ENCODE peak calls at places on chromosomes 2 and 18, in four cellular contexts. G is uterus, O is lower lobe of right lung, D is body of pancreas. L is an unnamed sample. For H3K36me3, the result is how much of the 10 kb centered on the place peaks cover.

GRCh38 chr2:168758970-168759820 is 43.2 kb upstream of the NOSTRIN start:
- DNase-seq in G (peak), O (no peak), D (peak), L (no peak)

GRCh38 chr2:168560817-168561485 is 104.9 kb downstream of the CERS6 start:
- DNase-seq in G (no peak), O (no peak), D (no peak), L (no peak)

GRCh38 chr2:20634430-20635095 is 16.3 kb downstream of the HS1BP3 start:
- DNase-seq in G (peak), O (peak), D (peak), L (no peak)

GRCh38 chr2:48328972-48329723 is 200.8 kb upstream of the STON1 start:
- DNase-seq in G (no peak), O (no peak), D (no peak), L (no peak)

GRCh38 chr2:224954980-224955379 is 87.3 kb downstream of the DOCK10 start:
- DNase-seq in G (no peak), O (no peak), D (no peak), L (no peak)

GRCh38 chr2:109350526-109350925 is 221.5 kb downstream of the SH3RF3 start:
- DNase-seq in G (no peak), O (no peak), D (no peak), L (no peak)

GRCh38 chr2:37156857-37157714 is at the start of gene EIF2AK2:
- DNase-seq in G (peak), O (peak), D (peak), L (peak)

GRCh38 chr2:16391986-16392385 is 273.6 kb downstream of the CYRIA start:
- DNase-seq in G (no peak), O (no peak), D (no peak), L (no peak)

GRCh38 chr2:123513351-123513750 is 511.7 kb upstream of the CNTNAP5 start:
- DNase-seq in G (no peak), O (no peak), D (no peak), L (no peak)

GRCh38 chr18:36403896-36404824 is 106.6 kb downstream of the FHOD3 start:
- DNase-seq in G (no peak), O (no peak), D (no peak), L (peak)

GRCh38 chr2:46984642-46985476 is 69.3 kb upstream of the MCFD2 start:
- DNase-seq in G (peak), O (peak), D (peak), L (no peak)

GRCh38 chr2:239381709-239382134 is 19.1 kb downstream of the HDAC4 start:
- DNase-seq in G (no peak), O (peak), D (peak), L (no peak)

GRCh38 chr2:8631465-8632005 is 50.3 kb upstream of the ID2 start:
- DNase-seq in G (no peak), O (peak), D (no peak), L (no peak)

GRCh38 chr2:20590704-20591515 is 60.0 kb downstream of the HS1BP3 start:
- DNase-seq in G (peak), O (peak), D (peak), L (no peak)

GRCh38 chr2:100810603-100811145 is 9.3 kb upstream of the NPAS2 start:
- DNase-seq in G (no peak), O (no peak), D (no peak), L (no peak)

GRCh38 chr2:96329416-96329815 is 4.3 kb downstream of the ITPRIPL1 start:
- DNase-seq in G (no peak), O (no peak), D (no peak), L (no peak)

GRCh38 chr2:140624188-140624587 is 1506.6 kb downstream of the LRP1B start:
- DNase-seq in G (no peak), O (no peak), D (no peak), L (no peak)

GRCh38 chr2:181146171-181146570 is 165.8 kb downstream of the UBE2E3 start:
- DNase-seq in G (no peak), O (no peak), D (no peak), L (no peak)

GRCh38 chr2:67716895-67717294 is 319.8 kb downstream of the ETAA1 start:
- DNase-seq in G (no peak), O (no peak), D (no peak), L (no peak)

GRCh38 chr2:120434909-120435308 is 89.0 kb downstream of the INHBB start:
- DNase-seq in G (no peak), O (no peak), D (no peak), L (no peak)

GRCh38 chr2:15989559-15989958 is 49.2 kb downstream of the MYCN start:
- DNase-seq in G (no peak), O (no peak), D (no peak), L (no peak)

DNA sequence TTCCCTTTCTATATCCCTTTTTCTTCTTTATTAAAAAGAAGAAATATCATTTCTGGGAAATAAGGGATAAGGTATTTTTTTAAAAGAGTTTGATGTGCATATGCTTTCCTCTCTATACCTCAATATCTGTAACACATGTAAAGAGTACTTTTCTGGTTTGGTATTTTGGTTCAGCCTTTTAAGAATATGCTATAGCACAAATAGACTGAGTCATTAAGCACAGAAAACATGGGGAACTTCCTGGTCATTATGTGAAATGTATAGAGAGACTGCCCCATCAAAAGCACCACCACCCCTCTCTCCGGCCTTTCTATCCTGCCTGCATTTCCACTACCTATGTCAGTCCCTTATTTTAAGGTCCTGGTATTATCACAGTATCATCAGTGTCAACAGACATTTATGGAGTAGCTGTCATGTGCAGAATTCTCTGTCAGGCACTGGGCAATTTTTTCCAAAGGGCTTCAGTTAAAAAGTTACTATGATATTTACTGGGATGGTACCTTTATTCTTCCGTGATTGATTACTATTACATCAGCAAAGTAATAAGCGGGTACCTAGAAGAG is 88.4 kb downstream of the ALPK2 start:
- DNase-seq in G (no peak), O (no peak), D (no peak), L (no peak)
- TF ChIP-seq CTCF in G (no peak), O (no peak), D (no peak), L (no peak)

DNA sequence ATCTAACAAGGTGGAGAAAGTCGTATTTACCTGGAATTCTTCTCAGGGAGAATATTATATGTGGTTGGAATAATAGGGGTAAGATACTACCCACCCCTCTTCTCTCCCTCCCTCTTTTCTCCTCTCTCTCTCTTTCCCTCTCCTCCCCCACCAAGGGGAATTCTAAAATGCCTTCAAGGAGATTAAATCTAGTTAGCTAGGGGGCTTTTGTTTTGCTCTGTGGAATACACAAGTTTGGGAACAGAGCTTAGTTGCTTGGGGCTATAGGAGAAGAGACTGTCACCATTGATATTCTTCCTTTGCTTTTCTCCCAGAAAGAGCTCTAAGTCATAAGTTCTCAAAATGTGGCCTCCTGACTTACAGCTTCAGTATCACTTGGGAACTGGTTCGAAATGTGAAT is 34.5 kb downstream of the TAF1B start:
- DNase-seq in G (no peak), O (no peak), D (no peak), L (no peak)
- H3K36me3 ChIP-seq in G (under half), O (half or more), D (under half), L (half or more)

GRCh38 chr2:151729416-151729811 is 4.9 kb downstream of the NEB start:
- DNase-seq in G (no peak), O (no peak), D (no peak), L (no peak)

GRCh38 chr2:151729837-151730236 is 4.4 kb downstream of the NEB start:
- DNase-seq in G (no peak), O (no peak), D (no peak), L (no peak)

GRCh38 chr2:151727593-151728552 is 6.4 kb downstream of the NEB start:
- DNase-seq in G (no peak), O (no peak), D (no peak), L (no peak)

GRCh38 chr2:151728736-151729415 is 5.4 kb downstream of the NEB start:
- DNase-seq in G (no peak), O (no peak), D (no peak), L (no peak)

DNA sequence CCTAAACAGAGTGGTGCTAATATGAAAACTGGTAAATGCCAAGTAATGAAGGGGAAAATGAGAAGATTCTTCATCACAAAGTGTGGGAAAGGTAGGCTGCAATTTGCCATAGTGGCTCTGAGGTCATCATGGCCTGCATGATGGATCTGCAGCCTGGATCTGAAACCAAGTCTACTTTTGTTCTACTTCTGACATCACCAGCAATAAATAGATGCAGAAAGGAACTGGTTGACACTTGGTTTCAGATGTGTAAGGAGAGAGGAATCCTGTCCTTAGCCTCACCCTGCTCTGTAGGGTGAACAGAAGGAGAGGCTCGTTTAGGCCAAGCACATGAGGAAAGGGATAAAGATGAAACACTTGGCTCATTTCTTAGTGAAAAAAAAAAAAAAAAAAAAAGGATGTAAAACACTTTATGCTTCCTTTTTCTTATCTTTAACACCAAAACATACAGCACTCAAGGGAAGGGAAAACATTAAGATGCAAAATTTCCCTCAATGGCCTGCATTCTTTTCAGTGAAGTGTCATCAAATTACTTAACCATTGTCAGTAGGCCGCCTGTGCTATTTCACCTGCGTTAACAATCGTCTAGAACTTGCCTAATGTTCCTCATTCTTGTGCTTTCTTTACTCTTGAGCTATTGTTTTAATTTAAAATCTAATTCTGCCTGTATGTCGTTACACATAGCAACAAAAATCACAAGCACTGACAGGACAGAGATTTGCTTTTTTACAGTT is 3.9 kb downstream of the NEB start:
- DNase-seq in G (no peak), O (no peak), D (no peak), L (no peak)
- H3K4me3 ChIP-seq in G (no peak), O (no peak), D (no peak), L (no peak)

GRCh38 chr2:129748653-129749052 is 230.8 kb upstream of the RAB6C start:
- DNase-seq in G (no peak), O (no peak), D (peak), L (peak)
- TF ChIP-seq CTCF in G (no peak), O (no peak), D (no peak), L (peak)